ENCODE peak calls at places on chromosomes 4 and X, in seven cellular contexts. One of them, this sample, is unnamed.

GRCh38 chrX:102787283-102787682 is 66.7 kb downstream of the GPRASP3 start:
- DNase-seq in GM04503: no peak
- DNase-seq in stomach: no peak
- DNase-seq in iPS DF 19.7: no peak
- DNase-seq in HEK293T: no peak
- DNase-seq in NK-92 treated with Interleukin-12 subunit alpha and Interleukin-12 subunit beta, amount 100 ng/mL, for 24 hours: no peak
- DNase-seq in aorta: no peak
- DNase-seq in this sample: no peak

GRCh38 chr4:42690537-42690936 is 33.6 kb upstream of the ATP8A1 start:
- DNase-seq in iPS DF 19.7: no peak
- DNase-seq in GM04503: no peak
- DNase-seq in HEK293T: no peak
- DNase-seq in stomach: no peak
- DNase-seq in aorta: no peak
- DNase-seq in NK-92 treated with Interleukin-12 subunit alpha and Interleukin-12 subunit beta, amount 100 ng/mL, for 24 hours: no peak
- DNase-seq in this sample: no peak

GRCh38 chr4:75512336-75513211 is 1.6 kb downstream of the RCHY1 start:
- DNase-seq in GM04503: peak
- DNase-seq in iPS DF 19.7: no peak
- DNase-seq in stomach: no peak
- DNase-seq in HEK293T: no peak
- DNase-seq in NK-92 treated with Interleukin-12 subunit alpha and Interleukin-12 subunit beta, amount 100 ng/mL, for 24 hours: peak
- DNase-seq in aorta: no peak
- DNase-seq in this sample: peak

GRCh38 chr4:174156239-174156826 is 127.1 kb downstream of the FBXO8 start:
- DNase-seq in iPS DF 19.7: no peak
- DNase-seq in GM04503: no peak
- DNase-seq in stomach: no peak
- DNase-seq in aorta: no peak
- DNase-seq in NK-92 treated with Interleukin-12 subunit alpha and Interleukin-12 subunit beta, amount 100 ng/mL, for 24 hours: no peak
- DNase-seq in HEK293T: peak
- DNase-seq in this sample: no peak

GRCh38 chr4:17066972-17067371 is 168.5 kb upstream of the LDB2 start:
- DNase-seq in GM04503: peak
- DNase-seq in stomach: no peak
- DNase-seq in HEK293T: no peak
- DNase-seq in iPS DF 19.7: no peak
- DNase-seq in NK-92 treated with Interleukin-12 subunit alpha and Interleukin-12 subunit beta, amount 100 ng/mL, for 24 hours: no peak
- DNase-seq in aorta: peak
- DNase-seq in this sample: no peak

GRCh38 chr4:121072836-121073362 is 564 bp upstream of the NDNF start:
- DNase-seq in HEK293T: no peak
- DNase-seq in stomach: no peak
- DNase-seq in aorta: no peak
- DNase-seq in GM04503: no peak
- DNase-seq in NK-92 treated with Interleukin-12 subunit alpha and Interleukin-12 subunit beta, amount 100 ng/mL, for 24 hours: no peak
- DNase-seq in iPS DF 19.7: no peak
- DNase-seq in this sample: peak

GRCh38 chrX:3690140-3690539 is 23.3 kb downstream of the PRKX start:
- DNase-seq in HEK293T: no peak
- DNase-seq in GM04503: no peak
- DNase-seq in aorta: no peak
- DNase-seq in NK-92 treated with Interleukin-12 subunit alpha and Interleukin-12 subunit beta, amount 100 ng/mL, for 24 hours: no peak
- DNase-seq in iPS DF 19.7: no peak
- DNase-seq in stomach: no peak
- DNase-seq in this sample: no peak

GRCh38 chrX:116499780-116500179 is 37.0 kb upstream of the CT83 start:
- DNase-seq in aorta: no peak
- DNase-seq in GM04503: no peak
- DNase-seq in iPS DF 19.7: no peak
- DNase-seq in HEK293T: no peak
- DNase-seq in NK-92 treated with Interleukin-12 subunit alpha and Interleukin-12 subunit beta, amount 100 ng/mL, for 24 hours: no peak
- DNase-seq in stomach: no peak
- DNase-seq in this sample: no peak

GRCh38 chr4:163343604-163344146 is at the start of gene NPY5R:
- DNase-seq in aorta: peak
- DNase-seq in stomach: no peak
- DNase-seq in iPS DF 19.7: no peak
- DNase-seq in GM04503: no peak
- DNase-seq in NK-92 treated with Interleukin-12 subunit alpha and Interleukin-12 subunit beta, amount 100 ng/mL, for 24 hours: no peak
- DNase-seq in HEK293T: peak
- DNase-seq in this sample: peak

GRCh38 chr4:6668391-6668790 is 25.3 kb upstream of the S100P start:
- DNase-seq in stomach: no peak
- DNase-seq in HEK293T: no peak
- DNase-seq in aorta: no peak
- DNase-seq in NK-92 treated with Interleukin-12 subunit alpha and Interleukin-12 subunit beta, amount 100 ng/mL, for 24 hours: no peak
- DNase-seq in GM04503: no peak
- DNase-seq in iPS DF 19.7: no peak
- DNase-seq in this sample: no peak

GRCh38 chr4:5808081-5808741 is 84.7 kb downstream of the CRMP1 start:
- DNase-seq in NK-92 treated with Interleukin-12 subunit alpha and Interleukin-12 subunit beta, amount 100 ng/mL, for 24 hours: no peak
- DNase-seq in stomach: no peak
- DNase-seq in GM04503: no peak
- DNase-seq in iPS DF 19.7: no peak
- DNase-seq in aorta: no peak
- DNase-seq in HEK293T: no peak
- DNase-seq in this sample: no peak

GRCh38 chr4:89752932-89753598 is 83.9 kb downstream of the SNCA start:
- DNase-seq in aorta: no peak
- DNase-seq in HEK293T: peak
- DNase-seq in GM04503: peak
- DNase-seq in iPS DF 19.7: no peak
- DNase-seq in NK-92 treated with Interleukin-12 subunit alpha and Interleukin-12 subunit beta, amount 100 ng/mL, for 24 hours: no peak
- DNase-seq in stomach: no peak
- DNase-seq in this sample: no peak

GRCh38 chr4:1809754-1810502 is 16.8 kb downstream of the FGFR3 start:
- DNase-seq in iPS DF 19.7: peak
- DNase-seq in HEK293T: peak
- DNase-seq in aorta: no peak
- DNase-seq in GM04503: no peak
- DNase-seq in stomach: peak
- DNase-seq in NK-92 treated with Interleukin-12 subunit alpha and Interleukin-12 subunit beta, amount 100 ng/mL, for 24 hours: peak
- DNase-seq in this sample: peak

GRCh38 chr4:83075696-83076095 is 38.8 kb downstream of the PLAC8 start:
- DNase-seq in NK-92 treated with Interleukin-12 subunit alpha and Interleukin-12 subunit beta, amount 100 ng/mL, for 24 hours: no peak
- DNase-seq in stomach: no peak
- DNase-seq in GM04503: peak
- DNase-seq in iPS DF 19.7: no peak
- DNase-seq in aorta: no peak
- DNase-seq in HEK293T: no peak
- DNase-seq in this sample: no peak

GRCh38 chr4:107719211-107719926 is 665 bp downstream of the PAPSS1 start:
- DNase-seq in GM04503: no peak
- DNase-seq in NK-92 treated with Interleukin-12 subunit alpha and Interleukin-12 subunit beta, amount 100 ng/mL, for 24 hours: no peak
- DNase-seq in HEK293T: no peak
- DNase-seq in iPS DF 19.7: no peak
- DNase-seq in stomach: no peak
- DNase-seq in aorta: no peak
- DNase-seq in this sample: no peak

GRCh38 chr4:2364654-2365053 is 53.8 kb downstream of the ZFYVE28 start:
- DNase-seq in HEK293T: no peak
- DNase-seq in NK-92 treated with Interleukin-12 subunit alpha and Interleukin-12 subunit beta, amount 100 ng/mL, for 24 hours: no peak
- DNase-seq in iPS DF 19.7: no peak
- DNase-seq in stomach: peak
- DNase-seq in GM04503: no peak
- DNase-seq in aorta: peak
- DNase-seq in this sample: peak

GRCh38 chr4:107243141-107243779 is 207.1 kb upstream of the DKK2 start:
- DNase-seq in GM04503: peak
- DNase-seq in aorta: no peak
- DNase-seq in HEK293T: peak
- DNase-seq in stomach: no peak
- DNase-seq in NK-92 treated with Interleukin-12 subunit alpha and Interleukin-12 subunit beta, amount 100 ng/mL, for 24 hours: no peak
- DNase-seq in iPS DF 19.7: no peak
- DNase-seq in this sample: peak

GRCh38 chr4:128600996-128601857 is 208.3 kb upstream of the JADE1 start:
- DNase-seq in aorta: no peak
- DNase-seq in HEK293T: peak
- DNase-seq in stomach: peak
- DNase-seq in GM04503: peak
- DNase-seq in NK-92 treated with Interleukin-12 subunit alpha and Interleukin-12 subunit beta, amount 100 ng/mL, for 24 hours: peak
- DNase-seq in iPS DF 19.7: peak
- DNase-seq in this sample: peak

GRCh38 chr4:163681208-163681821 is 186.8 kb downstream of the TMA16 start:
- DNase-seq in GM04503: no peak
- DNase-seq in aorta: no peak
- DNase-seq in NK-92 treated with Interleukin-12 subunit alpha and Interleukin-12 subunit beta, amount 100 ng/mL, for 24 hours: peak
- DNase-seq in stomach: no peak
- DNase-seq in iPS DF 19.7: peak
- DNase-seq in HEK293T: peak
- DNase-seq in this sample: no peak

GRCh38 chr4:47705326-47705981 is 132.4 kb downstream of the CORIN start:
- DNase-seq in GM04503: no peak
- DNase-seq in HEK293T: peak
- DNase-seq in stomach: no peak
- DNase-seq in NK-92 treated with Interleukin-12 subunit alpha and Interleukin-12 subunit beta, amount 100 ng/mL, for 24 hours: no peak
- DNase-seq in iPS DF 19.7: no peak
- DNase-seq in aorta: no peak
- DNase-seq in this sample: no peak

GRCh38 chr4:5801696-5802095 is 90.7 kb downstream of the EVC start:
- DNase-seq in aorta: no peak
- DNase-seq in iPS DF 19.7: no peak
- DNase-seq in HEK293T: no peak
- DNase-seq in stomach: no peak
- DNase-seq in GM04503: no peak
- DNase-seq in NK-92 treated with Interleukin-12 subunit alpha and Interleukin-12 subunit beta, amount 100 ng/mL, for 24 hours: no peak
- DNase-seq in this sample: no peak

GRCh38 chr4:15585331-15585730 is 69.8 kb downstream of the FBXL5 start:
- DNase-seq in iPS DF 19.7: no peak
- DNase-seq in GM04503: no peak
- DNase-seq in HEK293T: no peak
- DNase-seq in aorta: no peak
- DNase-seq in stomach: no peak
- DNase-seq in NK-92 treated with Interleukin-12 subunit alpha and Interleukin-12 subunit beta, amount 100 ng/mL, for 24 hours: no peak
- DNase-seq in this sample: no peak

GRCh38 chr4:60863442-60863841 is 336.7 kb upstream of the ADGRL3 start:
- DNase-seq in NK-92 treated with Interleukin-12 subunit alpha and Interleukin-12 subunit beta, amount 100 ng/mL, for 24 hours: no peak
- DNase-seq in stomach: no peak
- DNase-seq in HEK293T: no peak
- DNase-seq in iPS DF 19.7: no peak
- DNase-seq in GM04503: no peak
- DNase-seq in aorta: no peak
- DNase-seq in this sample: no peak

GRCh38 chrX:69555396-69556023 is 51.4 kb downstream of the NALF2 start:
- DNase-seq in HEK293T: no peak
- DNase-seq in aorta: no peak
- DNase-seq in NK-92 treated with Interleukin-12 subunit alpha and Interleukin-12 subunit beta, amount 100 ng/mL, for 24 hours: no peak
- DNase-seq in iPS DF 19.7: no peak
- DNase-seq in GM04503: no peak
- DNase-seq in stomach: no peak
- DNase-seq in this sample: no peak

This sample was measured in mucosa of descending colon.